ENCODE peak calls at places on chromosomes 7 and 10, in ten cellular contexts. M, X, Y, V, O, K, N, C, B and J are unnamed samples.

GRCh38 chr10:119477444-119477843 is 65.1 kb downstream of the RGS10 start:
- DNase-seq in M (no peak), X (no peak), Y (no peak), V (no peak), O (no peak), K (no peak), N (no peak), C (no peak), B (no peak), J (no peak)

GRCh38 chr7:47047384-47047783 is 534.5 kb downstream of the TNS3 start:
- DNase-seq in M (no peak), X (peak; percentile 65), Y (no peak), V (no peak), O (no peak), K (no peak), N (no peak), C (no peak), B (no peak), J (no peak)

GRCh38 chr7:1922071-1922869 is 252.2 kb downstream of the ELFN1 start:
- DNase-seq in M (no peak), X (peak; percentile 46), Y (peak; percentile 82), V (peak; percentile 33), O (no peak), K (no peak), N (peak; percentile 35), C (peak; percentile 33), B (no peak), J (no peak)

GRCh38 chr7:90459888-90460287 is 9.6 kb upstream of the PTTG1IP2 start:
- DNase-seq in M (no peak), X (no peak), Y (no peak), V (no peak), O (no peak), K (no peak), N (no peak), C (no peak), B (no peak), J (no peak)

GRCh38 chr10:18079665-18080295 is 60.4 kb upstream of the CACNB2 start:
- DNase-seq in M (no peak), X (no peak), Y (no peak), V (no peak), O (no peak), K (no peak), N (no peak), C (no peak), B (no peak), J (no peak)

GRCh38 chr10:47354162-47354561 is 6.0 kb downstream of the RBP3 start:
- DNase-seq in M (no peak), X (no peak), Y (no peak), V (no peak), O (no peak), K (no peak), N (peak; percentile 34), C (no peak), B (peak; percentile 53), J (no peak)

GRCh38 chr7:131157530-131158243 is 170.0 kb upstream of the MKLN1 start:
- DNase-seq in M (no peak), X (peak; percentile 43), Y (no peak), V (no peak), O (peak; percentile 37), K (no peak), N (peak; percentile 80), C (peak; percentile 75), B (no peak), J (no peak)

GRCh38 chr7:128904381-128905197 is 5.9 kb downstream of the KCP start:
- DNase-seq in M (peak; percentile 71), X (no peak), Y (no peak), V (no peak), O (no peak), K (peak; percentile 48), N (no peak), C (no peak), B (peak; percentile 68), J (no peak)

GRCh38 chr10:108410231-108410630 is 1245.7 kb upstream of the SORCS1 start:
- DNase-seq in M (no peak), X (no peak), Y (no peak), V (no peak), O (no peak), K (no peak), N (no peak), C (no peak), B (no peak), J (no peak)

GRCh38 chr7:34207810-34208209 is 302.5 kb downstream of the BMPER start:
- DNase-seq in M (no peak), X (no peak), Y (no peak), V (no peak), O (no peak), K (no peak), N (no peak), C (no peak), B (no peak), J (no peak)

GRCh38 chr10:4595920-4596319 is 230.1 kb upstream of the AKR1E2 start:
- DNase-seq in M (no peak), X (no peak), Y (no peak), V (no peak), O (no peak), K (no peak), N (no peak), C (no peak), B (no peak), J (no peak)

GRCh38 chr7:110224643-110225042 is 866.3 kb upstream of the LRRN3 start:
- DNase-seq in M (no peak), X (no peak), Y (no peak), V (no peak), O (peak; percentile 48), K (no peak), N (no peak), C (no peak), B (no peak), J (no peak)

GRCh38 chr7:121451367-121452073 is 55.4 kb upstream of the FAM3C start:
- DNase-seq in M (no peak), X (no peak), Y (no peak), V (no peak), O (no peak), K (no peak), N (no peak), C (no peak), B (no peak), J (no peak)

GRCh38 chr10:5643356-5643755 is 23.0 kb downstream of the ASB13 start:
- DNase-seq in M (no peak), X (no peak), Y (no peak), V (no peak), O (no peak), K (no peak), N (no peak), C (no peak), B (peak; percentile 16), J (no peak)

GRCh38 chr10:132496360-132497082 is 41.1 kb upstream of the INPP5A start:
- DNase-seq in M (no peak), X (peak; percentile 15), Y (peak; percentile 43), V (no peak), O (no peak), K (no peak), N (peak; percentile 57), C (no peak), B (no peak), J (peak; percentile 65)
- H3K27ac ChIP-seq in M (no peak overlapping the region), X (no peak overlapping the region), Y (no peak overlapping the region), V (no peak overlapping the region), O (no peak overlapping the region), K (no peak overlapping the region), N (peak overlapping the region; percentile 66), C (no peak overlapping the region), B (no peak overlapping the region), J (no peak overlapping the region)

DNA sequence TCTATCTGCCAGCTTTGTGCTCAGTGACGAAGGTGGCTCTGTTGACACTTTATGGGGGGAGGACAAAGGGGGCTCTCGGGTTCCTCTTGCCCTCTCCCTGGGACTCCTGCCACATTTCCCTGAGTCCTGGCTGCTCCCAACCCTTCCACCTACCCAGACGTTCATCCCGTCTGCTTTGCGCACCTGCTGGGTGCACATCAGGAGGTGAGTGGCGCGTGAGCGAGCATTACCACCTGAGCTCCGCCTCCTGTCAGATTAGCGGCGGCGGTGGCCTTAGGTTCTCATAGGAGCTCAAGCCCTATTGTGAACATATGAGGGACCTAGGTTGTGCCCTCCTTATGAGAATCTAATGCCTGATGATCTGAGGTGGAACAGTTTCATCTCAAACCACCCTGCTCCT is 137.2 kb downstream of the DYNC2I1 start:
- DNase-seq in M (no peak), X (no peak), Y (peak; percentile 58), V (no peak), O (no peak), K (no peak), N (no peak), C (no peak), B (no peak), J (peak; percentile 53)
- H3K4me3 ChIP-seq in M (no peak overlapping the region), X (no peak overlapping the region), Y (no peak overlapping the region), V (no peak overlapping the region), O (no peak overlapping the region), K (no peak overlapping the region), N (no peak overlapping the region), C (no peak overlapping the region), B (no peak overlapping the region), J (no peak overlapping the region)

DNA sequence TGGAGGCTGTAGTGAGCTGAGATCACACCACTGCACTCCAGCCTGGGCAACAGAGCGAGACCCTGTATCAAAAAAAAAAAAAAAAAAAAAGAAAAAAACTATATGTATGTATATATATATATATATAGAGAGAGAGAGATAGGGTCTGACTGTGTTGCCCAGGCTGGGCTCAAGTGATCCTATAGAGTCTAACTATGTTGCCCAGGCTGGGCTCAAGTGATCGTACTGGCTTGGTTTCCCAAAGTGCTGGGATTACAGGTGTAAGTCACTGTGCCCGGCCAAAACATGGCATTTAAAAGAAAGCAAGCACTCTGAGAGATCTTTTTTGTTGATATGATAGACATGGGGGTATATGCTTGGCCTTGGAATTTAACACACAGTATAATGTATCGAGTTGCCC is 20.0 kb downstream of the CYP17A1 start:
- DNase-seq in M (no peak), X (no peak), Y (no peak), V (no peak), O (no peak), K (no peak), N (no peak), C (no peak), B (no peak), J (no peak)
- H3K4me1 ChIP-seq in M (no peaks in the 10 kb centered on the region), X (peaks cover 12% of the 10 kb centered on the region), Y (peaks cover 65% of the 10 kb centered on the region), V (peaks cover 36% of the 10 kb centered on the region), O (no peaks in the 10 kb centered on the region), K (peaks cover 20% of the 10 kb centered on the region), N (peaks cover 32% of the 10 kb centered on the region), C (no peaks in the 10 kb centered on the region), B (peaks cover 24% of the 10 kb centered on the region), J (no peaks in the 10 kb centered on the region)

GRCh38 chr10:178208-178607 is 43.0 kb downstream of the ZMYND11 start:
- DNase-seq in M (no peak), X (no peak), Y (no peak), V (no peak), O (no peak), K (peak; percentile 4), N (no peak), C (no peak), B (peak; percentile 18), J (no peak)

GRCh38 chr10:182441-183201 is 47.4 kb downstream of the ZMYND11 start:
- DNase-seq in M (no peak), X (no peak), Y (no peak), V (no peak), O (no peak), K (no peak), N (no peak), C (no peak), B (no peak), J (no peak)

GRCh38 chr10:173741-174140 is 38.5 kb downstream of the ZMYND11 start:
- DNase-seq in M (no peak), X (no peak), Y (no peak), V (no peak), O (no peak), K (no peak), N (no peak), C (no peak), B (no peak), J (no peak)

GRCh38 chr10:176677-177076 is 41.4 kb downstream of the ZMYND11 start:
- DNase-seq in M (no peak), X (no peak), Y (no peak), V (no peak), O (no peak), K (no peak), N (no peak), C (no peak), B (no peak), J (no peak)

GRCh38 chr10:178723-179122 is 43.5 kb downstream of the ZMYND11 start:
- DNase-seq in M (no peak), X (no peak), Y (no peak), V (no peak), O (no peak), K (no peak), N (no peak), C (no peak), B (no peak), J (no peak)
- H3K27ac ChIP-seq in M (no peak overlapping the region), X (no peak overlapping the region), Y (no peak overlapping the region), V (no peak overlapping the region), O (no peak overlapping the region), K (no peak overlapping the region), N (no peak overlapping the region), C (no peak overlapping the region), B (no peak overlapping the region), J (no peak overlapping the region)